ENCODE peak calls at places on chromosome 6, in five cellular contexts. I, F, C, D and X are unnamed samples.

GRCh38 chr6:132669690-132670291 is 10.8 kb upstream of the TAAR1 start:
- DNase-seq in I (peak), F (no peak), C (no peak), D (peak), X (peak)

GRCh38 chr6:53486679-53487078 is 58.2 kb downstream of the GCLC start:
- DNase-seq in I (no peak), F (no peak), C (no peak), D (no peak), X (no peak)

GRCh38 chr6:39231386-39231785 is 2.1 kb upstream of the KCNK5 start:
- DNase-seq in I (no peak), F (no peak), C (no peak), D (no peak), X (no peak)

GRCh38 chr6:155959898-155960297 is 504.3 kb upstream of the NOX3 start:
- DNase-seq in I (no peak), F (no peak), C (no peak), D (no peak), X (no peak)

GRCh38 chr6:138891255-138891986 is 95.5 kb downstream of the ECT2L start:
- DNase-seq in I (no peak), F (no peak), C (no peak), D (peak), X (peak)

GRCh38 chr6:157763129-157763893 is 59.7 kb upstream of the SNX9 start:
- DNase-seq in I (peak), F (no peak), C (no peak), D (peak), X (peak)

GRCh38 chr6:155224031-155224451 is 39.8 kb upstream of the CLDN20 start:
- DNase-seq in I (peak), F (no peak), C (no peak), D (peak), X (peak)

GRCh38 chr6:161215193-161215592 is 58.7 kb downstream of the AGPAT4 start:
- DNase-seq in I (peak), F (no peak), C (no peak), D (peak), X (peak)

GRCh38 chr6:7106752-7107577 is 796 bp upstream of the RREB1 start:
- DNase-seq in I (peak), F (peak), C (peak), D (no peak), X (peak)

GRCh38 chr6:157134402-157135074 is 188.8 kb downstream of the TMEM242 start:
- DNase-seq in I (no peak), F (no peak), C (no peak), D (no peak), X (no peak)

GRCh38 chr6:95847061-95847460 is 168.7 kb upstream of the FUT9 start:
- DNase-seq in I (no peak), F (no peak), C (no peak), D (no peak), X (no peak)

GRCh38 chr6:12150812-12151432 is 138.8 kb downstream of the HIVEP1 start:
- DNase-seq in I (peak), F (no peak), C (no peak), D (no peak), X (peak)

GRCh38 chr6:37456816-37457560 is 24.0 kb downstream of the CMTR1 start:
- DNase-seq in I (peak), F (no peak), C (no peak), D (peak), X (peak)

GRCh38 chr6:119273799-119274595 is 75.6 kb downstream of the MAN1A1 start:
- DNase-seq in I (peak), F (no peak), C (no peak), D (peak), X (peak)

GRCh38 chr6:30227763-30228487 is 14.7 kb upstream of the TRIM26 start:
- DNase-seq in I (no peak), F (no peak), C (no peak), D (no peak), X (no peak)

GRCh38 chr6:156917213-156917612 is 140.0 kb downstream of the ARID1B start:
- DNase-seq in I (no peak), F (no peak), C (no peak), D (peak), X (no peak)

GRCh38 chr6:31581511-31582229 is 554 bp downstream of the LTB start:
- DNase-seq in I (peak), F (no peak), C (no peak), D (no peak), X (no peak)

GRCh38 chr6:75526502-75527127 is 33.0 kb upstream of the FILIP1 start:
- DNase-seq in I (peak), F (no peak), C (no peak), D (peak), X (peak)

GRCh38 chr6:124203106-124203811 is 399.6 kb downstream of the NKAIN2 start:
- DNase-seq in I (no peak), F (no peak), C (no peak), D (peak), X (no peak)

GRCh38 chr6:155708100-155708499 is 252.5 kb upstream of the NOX3 start:
- DNase-seq in I (no peak), F (no peak), C (no peak), D (no peak), X (no peak)

GRCh38 chr6:47064274-47064673 is 22.1 kb upstream of the ADGRF1 start:
- DNase-seq in I (no peak), F (no peak), C (no peak), D (no peak), X (no peak)

GRCh38 chr6:54244430-54244829 is 63.8 kb upstream of the TINAG start:
- DNase-seq in I (peak), F (no peak), C (no peak), D (peak), X (peak)

GRCh38 chr6:93407186-93407585 is 12.2 kb downstream of the EPHA7 start:
- DNase-seq in I (no peak), F (no peak), C (no peak), D (no peak), X (no peak)

GRCh38 chr6:45616209-45616608 is 238.5 kb upstream of the SUPT3H start:
- DNase-seq in I (no peak), F (no peak), C (no peak), D (no peak), X (no peak)

GRCh38 chr6:67952121-67952520 is 683.0 kb upstream of the ADGRB3 start:
- DNase-seq in I (no peak), F (no peak), C (no peak), D (peak), X (no peak)

GRCh38 chr6:30357678-30358339 is 12.9 kb downstream of the RPP21 start:
- DNase-seq in I (peak), F (no peak), C (no peak), D (peak), X (peak)

GRCh38 chr6:108734336-108734922 is 113.8 kb upstream of the ARMC2 start:
- DNase-seq in I (no peak), F (no peak), C (no peak), D (no peak), X (no peak)

GRCh38 chr6:113742342-113742741 is 114.8 kb upstream of the MARCKS start:
- DNase-seq in I (no peak), F (no peak), C (no peak), D (no peak), X (no peak)